ENCODE peak calls at places on chromosomes 11 and 22, in six cellular contexts. E is GM23248, A is right atrium auricular region, S is heart left ventricle, H is lower lobe of right lung, Q is left ventricle myocardium inferior. B is an unnamed sample.
A peak's percentile ranks its signal among the peaks of the same experiment; 100 is the strongest.

GRCh38 chr11:134406264-134407185 is 5.5 kb downstream of the B3GAT1 start:
- DNase-seq in H (no peak), A (no peak), E (peak; percentile 23), Q (no peak), S (no peak), B (no peak)

GRCh38 chr22:30871391-30872281 is 96.9 kb downstream of the MORC2 start:
- DNase-seq in E (no peak), Q (no peak), S (no peak), H (peak; percentile 35), A (no peak), B (no peak)

GRCh38 chr11:55895216-55895615 is 12.1 kb downstream of the TRIM51 start:
- DNase-seq in E (no peak), A (no peak), Q (no peak), S (no peak), H (no peak), B (no peak)

GRCh38 chr22:26568207-26568706 is 21.7 kb downstream of the TPST2 start:
- DNase-seq in H (no peak), E (no peak), Q (no peak), S (no peak), A (no peak), B (peak; percentile 91)

GRCh38 chr11:120519474-120519873 is 7.9 kb downstream of the GRIK4 start:
- DNase-seq in S (no peak), Q (no peak), H (no peak), E (no peak), A (no peak), B (no peak)

GRCh38 chr11:15941206-15941770 is 415.1 kb downstream of the SOX6 start:
- DNase-seq in Q (peak; percentile 27), A (no peak), S (no peak), E (peak; percentile 46), H (no peak), B (no peak)

GRCh38 chr11:62908468-62909072 is 12.6 kb downstream of the CHRM1 start:
- DNase-seq in E (no peak), H (peak; percentile 69), Q (no peak), A (no peak), S (no peak), B (no peak)

GRCh38 chr11:8765294-8765693 is 82.7 kb downstream of the RPL27A start:
- DNase-seq in H (no peak), E (peak; percentile 76), Q (no peak), A (no peak), S (no peak), B (no peak)

GRCh38 chr11:13169709-13170108 is 107.9 kb upstream of the BMAL1 start:
- DNase-seq in A (no peak), H (no peak), S (no peak), E (peak; percentile 86), Q (no peak), B (no peak)

GRCh38 chr22:36979016-36979415 is 40.2 kb downstream of the TST start:
- DNase-seq in H (no peak), A (no peak), E (no peak), S (no peak), Q (no peak), B (no peak)

GRCh38 chr11:250740-251299 is 14.0 kb downstream of the PSMD13 start:
- DNase-seq in Q (peak; percentile 57), H (peak; percentile 77), A (no peak), E (peak; percentile 68), S (peak; percentile 39), B (no peak)

GRCh38 chr11:109838034-109838433 is 255.2 kb upstream of the ZC3H12C start:
- DNase-seq in A (no peak), H (no peak), Q (no peak), E (no peak), S (no peak), B (no peak)

GRCh38 chr11:34050536-34050935 is 995 bp upstream of the CAPRIN1 start:
- DNase-seq in S (no peak), H (no peak), E (peak; percentile 93), A (no peak), Q (no peak), B (no peak)

GRCh38 chr11:108496643-108497256 is 1.4 kb downstream of the POGLUT3 start:
- DNase-seq in E (peak; percentile 55), Q (no peak), S (no peak), A (no peak), H (no peak), B (no peak)

GRCh38 chr11:91219501-91219900 is 996.7 kb upstream of the CHORDC1 start:
- DNase-seq in Q (no peak), A (no peak), E (no peak), S (no peak), H (no peak), B (no peak)

GRCh38 chr22:46699091-46699490 is 39.0 kb downstream of the CERK start:
- DNase-seq in S (no peak), A (no peak), Q (no peak), E (no peak), H (no peak), B (no peak)

GRCh38 chr22:49856766-49857618 is 3.3 kb downstream of the ZBED4 start:
- DNase-seq in E (no peak), H (no peak), Q (no peak), A (no peak), S (no peak), B (no peak)

GRCh38 chr11:120775986-120776682 is 247.8 kb upstream of the TBCEL start:
- DNase-seq in E (no peak), S (no peak), Q (no peak), A (peak; percentile 18), H (no peak), B (no peak)

GRCh38 chr22:46173152-46173551 is 22.8 kb downstream of the PPARA start:
- DNase-seq in E (no peak), A (no peak), S (no peak), H (no peak), Q (no peak), B (no peak)

GRCh38 chr11:105004021-105004420 is 18.9 kb downstream of the CASP5 start:
- DNase-seq in S (no peak), A (no peak), E (peak; percentile 18), H (no peak), Q (no peak), B (no peak)

GRCh38 chr11:22244986-22245592 is 52.2 kb downstream of the ANO5 start:
- DNase-seq in H (peak; percentile 44), Q (peak; percentile 15), E (peak; percentile 70), S (no peak), A (peak; percentile 62), B (no peak)

GRCh38 chr11:2527621-2528291 is 82.9 kb downstream of the KCNQ1 start:
- DNase-seq in H (peak; percentile 44), A (no peak), E (no peak), Q (peak; percentile 14), S (peak; percentile 7), B (no peak)

GRCh38 chr11:85809881-85810280 is 1.1 kb downstream of the SYTL2 start:
- DNase-seq in Q (no peak), H (no peak), E (no peak), S (no peak), A (no peak), B (no peak)

GRCh38 chr11:66311965-66312548 is 4.8 kb downstream of the CD248 start:
- DNase-seq in A (peak; percentile 92), S (peak; percentile 92), E (peak; percentile 97), H (peak; percentile 96), Q (peak; percentile 93), B (peak; percentile 60)

GRCh38 chr22:39173050-39173706 is 20.7 kb upstream of the CBX7 start:
- DNase-seq in A (no peak), S (no peak), Q (no peak), E (no peak), H (no peak), B (no peak)
- H3K27ac ChIP-seq in A (peak overlapping the region; percentile 83), S (peak overlapping the region; percentile 80), Q (peak overlapping the region; percentile 88), E (no peak overlapping the region), H (peak overlapping the region; percentile 86), B (no peak overlapping the region)

DNA sequence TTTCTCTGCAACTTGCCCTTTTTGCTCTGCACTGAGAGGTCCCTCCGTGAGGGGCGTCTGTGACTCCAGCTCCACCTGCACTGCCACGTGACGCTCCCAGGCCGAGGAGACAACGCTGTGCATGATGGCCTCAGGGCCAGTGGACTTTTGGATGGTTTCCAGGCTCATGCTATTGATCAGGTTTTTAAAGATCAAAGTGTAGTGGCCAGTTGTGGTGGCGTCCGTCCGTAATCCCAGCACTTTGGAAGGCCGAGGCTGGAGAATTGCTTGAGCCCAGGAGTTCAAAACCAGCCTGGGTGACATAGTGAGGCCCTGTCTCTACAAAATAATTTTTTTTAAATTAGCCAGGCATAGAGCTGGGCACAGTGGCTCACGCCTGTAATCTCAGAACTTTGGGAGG is 16.1 kb downstream of the RPL3 start:
- DNase-seq in A (no peak), H (no peak), S (no peak), E (no peak), Q (no peak), B (no peak)
- H3K27ac ChIP-seq in A (no peak overlapping the region), H (no peak overlapping the region), S (no peak overlapping the region), E (no peak overlapping the region), Q (no peak overlapping the region), B (no peak overlapping the region)

DNA sequence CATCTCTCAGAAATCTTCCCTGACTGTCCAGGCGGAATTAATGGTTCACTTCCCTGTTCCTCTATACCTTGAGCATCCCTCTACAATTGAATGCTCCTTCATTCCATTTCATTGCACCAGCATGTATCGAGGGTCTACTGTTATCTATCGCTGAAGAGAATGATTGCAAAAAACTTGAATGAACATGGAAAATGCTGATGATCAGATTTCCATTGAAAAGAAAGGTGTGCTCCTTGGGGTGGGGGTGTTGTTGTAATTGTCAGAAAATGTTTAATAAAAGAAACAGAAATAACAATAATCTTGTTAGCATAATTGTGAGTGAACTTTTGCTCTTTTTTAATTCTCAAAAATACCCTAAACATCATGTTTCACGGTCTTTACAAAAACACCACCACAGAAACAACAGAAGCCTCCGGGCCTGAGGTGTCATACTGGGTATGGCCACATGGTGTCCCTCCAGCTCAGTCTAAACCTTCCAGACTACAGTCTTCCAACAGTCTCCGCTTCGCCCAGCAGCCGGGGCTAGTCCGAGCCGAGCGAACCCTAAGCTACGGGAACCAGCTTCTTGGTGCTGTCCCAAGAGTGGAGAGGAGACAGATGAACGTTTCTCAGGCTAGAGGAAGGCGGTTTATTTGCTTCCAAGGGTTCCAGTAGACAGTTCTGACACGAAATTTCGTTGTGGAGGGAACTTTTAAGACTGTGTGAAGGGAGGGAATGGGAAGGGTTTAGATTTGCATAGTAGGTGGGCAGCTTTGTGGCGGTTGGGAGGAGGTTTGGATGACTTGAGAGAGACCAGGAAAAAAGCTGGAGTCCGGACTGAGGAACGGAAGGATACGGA is 75.8 kb upstream of the ZBED5 start:
- DNase-seq in H (peak; percentile 91), E (peak; percentile 98), A (peak; percentile 95), Q (peak; percentile 87), S (peak; percentile 90), B (peak; percentile 57)
- H3K27ac ChIP-seq in H (peak overlapping the region; percentile 76), E (peak overlapping the region; percentile 49), A (peak overlapping the region; percentile 81), Q (peak overlapping the region; percentile 79), S (peak overlapping the region; percentile 80), B (peak overlapping the region; percentile 38)

DNA sequence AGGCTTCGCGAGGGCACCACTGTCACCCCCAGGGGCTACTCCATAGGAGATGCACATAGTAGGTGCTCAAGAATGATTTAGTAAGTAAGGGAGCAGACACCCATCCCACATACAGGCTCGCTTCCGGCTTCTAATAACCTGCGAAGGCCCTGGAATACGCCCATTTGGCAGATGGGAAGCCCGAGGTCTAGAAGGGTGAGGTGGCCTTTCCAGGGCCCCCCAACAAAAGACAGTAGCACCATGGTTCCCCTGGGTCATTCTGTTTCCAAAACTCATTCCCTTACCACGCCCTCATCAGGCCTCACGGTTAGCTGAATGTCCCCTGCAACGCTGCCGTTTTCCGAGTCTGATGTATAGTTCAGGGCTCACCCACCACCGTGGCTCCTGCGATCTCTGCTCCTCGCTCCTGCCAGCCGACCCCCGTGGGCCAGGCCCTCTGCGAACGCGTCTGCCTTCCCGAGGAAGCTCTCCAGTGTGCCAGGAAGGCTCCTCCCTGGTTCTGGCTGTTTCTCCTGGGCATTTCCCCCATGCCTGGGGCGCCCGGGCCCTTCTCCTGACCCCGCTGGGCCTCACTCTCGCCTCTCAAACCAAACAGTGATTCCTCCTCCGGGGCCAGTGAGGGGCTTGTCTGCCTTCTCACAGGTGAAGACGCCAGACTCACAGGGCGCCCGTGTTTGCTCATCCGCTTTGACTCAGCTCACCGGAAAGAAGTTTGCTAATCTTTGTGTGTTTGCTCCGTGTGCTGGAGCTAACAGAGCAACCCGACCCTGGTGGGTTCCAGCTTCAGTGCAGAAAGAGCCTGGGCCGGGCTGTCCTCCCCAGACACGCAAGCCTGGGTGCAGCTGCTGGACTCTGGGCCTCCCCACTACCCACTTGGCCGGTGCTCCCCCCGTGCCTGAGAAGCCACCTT is 86.6 kb downstream of the RTL6 start:
- DNase-seq in S (no peak), Q (no peak), E (no peak), H (peak; percentile 30), A (no peak), B (no peak)
- H3K27ac ChIP-seq in S (peak overlapping the region; percentile 25), Q (no peak overlapping the region), E (no peak overlapping the region), H (no peak overlapping the region), A (no peak overlapping the region), B (no peak overlapping the region)

B was measured in epithelial cell of prostate.